ENCODE peak calls at places on chromosomes 4 and X, in six cellular contexts. One of them, this sample, is unnamed.

GRCh38 chrX:122582280-122582679 is 601.8 kb upstream of the GRIA3 start:
- DNase-seq in H1: no peak
- DNase-seq in HepG2: no peak
- DNase-seq in A549: no peak
- DNase-seq in K562: no peak
- DNase-seq in GM12878: no peak
- DNase-seq in this sample: no peak

GRCh38 chr4:173485164-173485563 is 44.9 kb downstream of the HAND2 start:
- DNase-seq in H1: no peak
- DNase-seq in K562: no peak
- DNase-seq in A549: no peak
- DNase-seq in GM12878: no peak
- DNase-seq in HepG2: no peak
- DNase-seq in this sample: peak

GRCh38 chr4:128355301-128355700 is 67.7 kb upstream of the PGRMC2 start:
- DNase-seq in K562: peak
- DNase-seq in H1: no peak
- DNase-seq in GM12878: no peak
- DNase-seq in HepG2: no peak
- DNase-seq in A549: peak
- DNase-seq in this sample: no peak

GRCh38 chr4:30537462-30537861 is 182.7 kb upstream of the PCDH7 start:
- DNase-seq in H1: no peak
- DNase-seq in A549: peak
- DNase-seq in GM12878: no peak
- DNase-seq in HepG2: no peak
- DNase-seq in K562: no peak
- DNase-seq in this sample: peak

GRCh38 chr4:184756399-184756798 is 22.5 kb upstream of the CENPU start:
- DNase-seq in HepG2: no peak
- DNase-seq in GM12878: no peak
- DNase-seq in K562: no peak
- DNase-seq in H1: no peak
- DNase-seq in A549: no peak
- DNase-seq in this sample: peak

GRCh38 chr4:149719357-149719756 is 96.3 kb downstream of the IQCM start:
- DNase-seq in HepG2: no peak
- DNase-seq in A549: no peak
- DNase-seq in GM12878: no peak
- DNase-seq in K562: no peak
- DNase-seq in H1: no peak
- DNase-seq in this sample: peak

GRCh38 chr4:114770624-114771023 is 172.0 kb downstream of the UGT8 start:
- DNase-seq in A549: no peak
- DNase-seq in K562: no peak
- DNase-seq in H1: no peak
- DNase-seq in HepG2: no peak
- DNase-seq in GM12878: no peak
- DNase-seq in this sample: no peak

GRCh38 chr4:187071896-187072295 is 348.2 kb upstream of the FAT1 start:
- DNase-seq in A549: no peak
- DNase-seq in H1: no peak
- DNase-seq in K562: no peak
- DNase-seq in HepG2: no peak
- DNase-seq in GM12878: no peak
- DNase-seq in this sample: no peak

GRCh38 chr4:22434895-22435294 is 81.0 kb downstream of the ADGRA3 start:
- DNase-seq in H1: no peak
- DNase-seq in A549: peak
- DNase-seq in K562: peak
- DNase-seq in HepG2: peak
- DNase-seq in GM12878: no peak
- DNase-seq in this sample: peak

GRCh38 chr4:182286035-182286434 is 42.8 kb downstream of the TENM3 start:
- DNase-seq in A549: no peak
- DNase-seq in H1: no peak
- DNase-seq in K562: no peak
- DNase-seq in HepG2: no peak
- DNase-seq in GM12878: no peak
- DNase-seq in this sample: peak

GRCh38 chrX:100649550-100650356 is 5.8 kb downstream of the SRPX2 start:
- DNase-seq in H1: no peak
- DNase-seq in HepG2: peak
- DNase-seq in K562: no peak
- DNase-seq in GM12878: no peak
- DNase-seq in A549: peak
- DNase-seq in this sample: peak

GRCh38 chr4:173919861-173920260 is 363.6 kb downstream of the FBXO8 start:
- DNase-seq in H1: no peak
- DNase-seq in GM12878: no peak
- DNase-seq in HepG2: no peak
- DNase-seq in K562: no peak
- DNase-seq in A549: no peak
- DNase-seq in this sample: no peak

GRCh38 chr4:81571105-81571504 is 99.4 kb upstream of the RASGEF1B start:
- DNase-seq in HepG2: no peak
- DNase-seq in GM12878: no peak
- DNase-seq in K562: no peak
- DNase-seq in H1: no peak
- DNase-seq in A549: no peak
- DNase-seq in this sample: no peak

GRCh38 chrX:16869393-16870094 is 618 bp downstream of the RBBP7 start:
- DNase-seq in K562: peak
- DNase-seq in GM12878: no peak
- DNase-seq in A549: peak
- DNase-seq in H1: peak
- DNase-seq in HepG2: no peak
- DNase-seq in this sample: peak

GRCh38 chrX:95505721-95506120 is 1178.9 kb upstream of the DIAPH2 start:
- DNase-seq in GM12878: no peak
- DNase-seq in K562: no peak
- DNase-seq in A549: no peak
- DNase-seq in HepG2: no peak
- DNase-seq in H1: no peak
- DNase-seq in this sample: no peak

GRCh38 chr4:142778430-142778829 is 67.7 kb downstream of the INPP4B start:
- DNase-seq in H1: no peak
- DNase-seq in A549: no peak
- DNase-seq in HepG2: no peak
- DNase-seq in GM12878: no peak
- DNase-seq in K562: no peak
- DNase-seq in this sample: peak

GRCh38 chr4:116668190-116668589 is 417.2 kb downstream of the TRAM1L1 start:
- DNase-seq in H1: peak
- DNase-seq in HepG2: no peak
- DNase-seq in GM12878: no peak
- DNase-seq in A549: no peak
- DNase-seq in K562: no peak
- DNase-seq in this sample: no peak

GRCh38 chr4:53098681-53099121 is 236.6 kb downstream of the RASL11B start:
- DNase-seq in H1: no peak
- DNase-seq in K562: no peak
- DNase-seq in A549: no peak
- DNase-seq in HepG2: no peak
- DNase-seq in GM12878: no peak
- DNase-seq in this sample: peak

GRCh38 chr4:1948892-1949436 is 59.8 kb downstream of the NELFA start:
- DNase-seq in K562: peak
- DNase-seq in H1: no peak
- DNase-seq in GM12878: no peak
- DNase-seq in HepG2: no peak
- DNase-seq in A549: no peak
- DNase-seq in this sample: no peak

GRCh38 chr4:108398326-108398725 is 222.1 kb upstream of the RPL34 start:
- DNase-seq in K562: no peak
- DNase-seq in H1: no peak
- DNase-seq in HepG2: no peak
- DNase-seq in GM12878: no peak
- DNase-seq in A549: no peak
- DNase-seq in this sample: no peak

GRCh38 chrX:124098089-124098488 is 136.6 kb downstream of the STAG2 start:
- DNase-seq in H1: no peak
- DNase-seq in HepG2: peak
- DNase-seq in A549: peak
- DNase-seq in K562: peak
- DNase-seq in GM12878: no peak
- DNase-seq in this sample: peak

GRCh38 chr4:90498175-90498574 is 371.0 kb downstream of the CCSER1 start:
- DNase-seq in HepG2: no peak
- DNase-seq in H1: no peak
- DNase-seq in K562: no peak
- DNase-seq in A549: no peak
- DNase-seq in GM12878: no peak
- DNase-seq in this sample: no peak

GRCh38 chr4:84477738-84478137 is 21.4 kb downstream of the NKX6-1 start:
- DNase-seq in K562: no peak
- DNase-seq in H1: no peak
- DNase-seq in A549: no peak
- DNase-seq in GM12878: no peak
- DNase-seq in HepG2: no peak
- DNase-seq in this sample: no peak

GRCh38 chrX:86192827-86193226 is 44.6 kb downstream of the DACH2 start:
- DNase-seq in K562: no peak
- DNase-seq in A549: no peak
- DNase-seq in GM12878: no peak
- DNase-seq in H1: no peak
- DNase-seq in HepG2: no peak
- DNase-seq in this sample: no peak

GRCh38 chrX:16786791-16787735 is 797 bp downstream of the TXLNG start:
- DNase-seq in HepG2: no peak
- DNase-seq in A549: no peak
- DNase-seq in GM12878: no peak
- DNase-seq in H1: peak
- DNase-seq in K562: peak
- DNase-seq in this sample: no peak

GRCh38 chrX:47629419-47630210 is at the start of gene CFP:
- DNase-seq in K562: peak
- DNase-seq in GM12878: no peak
- DNase-seq in H1: no peak
- DNase-seq in A549: no peak
- DNase-seq in HepG2: no peak
- DNase-seq in this sample: no peak

GRCh38 chrX:135302269-135302873 is 6.9 kb upstream of the ETDC start:
- DNase-seq in K562: no peak
- DNase-seq in GM12878: no peak
- DNase-seq in HepG2: no peak
- DNase-seq in H1: peak
- DNase-seq in A549: no peak
- DNase-seq in this sample: no peak

GRCh38 chrX:154967603-154968002 is 54.9 kb downstream of the F8 start:
- DNase-seq in GM12878: no peak
- DNase-seq in K562: no peak
- DNase-seq in HepG2: no peak
- DNase-seq in H1: no peak
- DNase-seq in A549: peak
- DNase-seq in this sample: peak
- TF ChIP-seq RFX5 in GM12878: no peak
- TF ChIP-seq RFX5 in K562: no peak
- TF ChIP-seq RFX5 in HepG2: no peak
- TF ChIP-seq RFX5 in H1: no peak
- TF ChIP-seq RFX5 in A549: no peak
- TF ChIP-seq RFX5 in this sample: no peak

GRCh38 chr4:72489267-72489666 is 79.8 kb downstream of the ADAMTS3 start:
- DNase-seq in HepG2: no peak
- DNase-seq in GM12878: no peak
- DNase-seq in K562: no peak
- DNase-seq in A549: peak
- DNase-seq in H1: no peak
- DNase-seq in this sample: peak

GRCh38 chr4:72484991-72485390 is 84.0 kb downstream of the ADAMTS3 start:
- DNase-seq in K562: no peak
- DNase-seq in A549: no peak
- DNase-seq in GM12878: no peak
- DNase-seq in HepG2: no peak
- DNase-seq in H1: no peak
- DNase-seq in this sample: no peak

GRCh38 chr4:72486991-72487390 is 82.0 kb downstream of the ADAMTS3 start:
- DNase-seq in A549: no peak
- DNase-seq in H1: no peak
- DNase-seq in GM12878: no peak
- DNase-seq in K562: no peak
- DNase-seq in HepG2: no peak
- DNase-seq in this sample: no peak
- TF ChIP-seq POLR2A in A549: no peak
- TF ChIP-seq POLR2A in H1: no peak
- TF ChIP-seq POLR2A in GM12878: no peak
- TF ChIP-seq POLR2A in K562: no peak
- TF ChIP-seq POLR2A in HepG2: no peak
- TF ChIP-seq POLR2A in this sample: no peak

GRCh38 chr4:156505341-156505955 is 466.2 kb downstream of the PDGFC start:
- DNase-seq in A549: no peak
- DNase-seq in GM12878: no peak
- DNase-seq in K562: no peak
- DNase-seq in HepG2: no peak
- DNase-seq in H1: peak
- DNase-seq in this sample: no peak

GRCh38 chr4:156497486-156497885 is 474.1 kb downstream of the PDGFC start:
- DNase-seq in A549: no peak
- DNase-seq in HepG2: no peak
- DNase-seq in K562: no peak
- DNase-seq in GM12878: no peak
- DNase-seq in H1: no peak
- DNase-seq in this sample: no peak

DNA sequence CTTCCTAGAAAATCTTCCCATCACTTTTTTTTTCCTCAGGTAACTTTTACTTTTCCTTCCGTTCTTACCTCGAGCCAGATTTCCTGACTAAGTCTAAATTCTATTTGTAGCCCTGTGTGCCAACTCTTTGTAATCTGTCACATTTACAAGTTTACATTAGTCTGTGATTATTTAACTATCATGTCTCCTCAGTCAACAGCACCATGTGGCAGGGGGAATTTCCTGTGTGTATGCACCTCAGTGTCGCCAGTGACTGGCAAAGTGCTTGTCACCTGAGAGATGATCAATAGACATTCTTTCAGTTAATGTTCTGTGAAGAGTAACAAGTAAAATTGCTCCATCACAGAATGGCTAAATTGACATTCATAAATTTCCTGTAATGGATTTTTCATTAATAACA is 468.5 kb downstream of the PDGFC start:
- DNase-seq in A549: no peak
- DNase-seq in HepG2: no peak
- DNase-seq in GM12878: no peak
- DNase-seq in H1: no peak
- DNase-seq in K562: no peak
- DNase-seq in this sample: no peak
- H3K27ac ChIP-seq in A549: no peak
- H3K27ac ChIP-seq in HepG2: no peak
- H3K27ac ChIP-seq in GM12878: no peak
- H3K27ac ChIP-seq in H1: no peak
- H3K27ac ChIP-seq in K562: no peak
- H3K27ac ChIP-seq in this sample: no peak

DNA sequence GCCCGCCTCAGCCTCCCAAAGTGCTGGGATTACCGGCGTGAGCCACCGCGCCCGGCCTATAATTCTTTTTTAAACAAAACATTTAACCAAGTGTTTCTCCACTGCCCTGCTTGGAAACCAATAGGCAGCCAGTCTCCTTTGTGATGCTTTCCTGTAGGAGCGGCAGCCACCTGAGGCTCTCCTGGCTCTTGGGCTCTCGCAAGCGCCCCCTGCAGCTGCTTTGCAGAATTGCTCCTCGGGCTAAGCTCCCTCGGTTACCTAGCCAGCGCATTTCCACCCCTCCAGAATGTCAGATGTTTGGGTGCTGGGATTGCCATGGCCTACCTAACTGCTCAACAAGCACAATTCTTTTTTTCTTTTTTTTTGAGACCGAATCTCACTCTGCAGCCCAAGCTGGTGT is 7.7 kb downstream of the S100P start:
- DNase-seq in H1: peak
- DNase-seq in K562: peak
- DNase-seq in GM12878: no peak
- DNase-seq in HepG2: peak
- DNase-seq in A549: peak
- DNase-seq in this sample: no peak
- TF ChIP-seq RFX5 in H1: no peak
- TF ChIP-seq RFX5 in K562: no peak
- TF ChIP-seq RFX5 in GM12878: no peak
- TF ChIP-seq RFX5 in HepG2: no peak
- TF ChIP-seq RFX5 in A549: no peak
- TF ChIP-seq RFX5 in this sample: no peak

This sample was measured in IMR-90.